ENCODE peak calls at places on chromosomes 2 and 18, in six cellular contexts. V, F, P, D, B and K are unnamed samples.

GRCh38 chr2:98040331-98040939 is 44.7 kb upstream of the TMEM131 start:
- DNase-seq in F (no peak), P (no peak), V (no peak), D (no peak), B (no peak), K (no peak)

GRCh38 chr2:30037016-30037415 is 109.8 kb upstream of the YPEL5 start:
- DNase-seq in V (no peak), D (no peak), F (no peak), P (no peak), B (no peak), K (no peak)

GRCh38 chr2:96913398-96914202 is 43.7 kb upstream of the SEMA4C start:
- DNase-seq in B (no peak), V (peak), F (no peak), D (no peak), P (no peak), K (no peak)

GRCh38 chr2:31337860-31338259 is 76.7 kb downstream of the XDH start:
- DNase-seq in B (no peak), D (peak), P (peak), F (no peak), V (no peak), K (no peak)

GRCh38 chr2:235496239-235496621 is 2.4 kb downstream of the AGAP1 start:
- DNase-seq in V (no peak), B (peak), P (peak), D (no peak), F (no peak), K (no peak)

GRCh38 chr2:200158586-200159365 is 147.7 kb upstream of the SPATS2L start:
- DNase-seq in V (no peak), B (peak), D (no peak), F (no peak), P (no peak), K (no peak)

GRCh38 chr2:190563109-190563508 is 28.6 kb upstream of the NEMP2 start:
- DNase-seq in F (no peak), D (no peak), P (no peak), B (no peak), V (no peak), K (no peak)

GRCh38 chr2:134693359-134694330 is 25.2 kb downstream of the TMEM163 start:
- DNase-seq in V (no peak), B (no peak), D (no peak), P (no peak), F (no peak), K (no peak)

GRCh38 chr2:85862426-85862825 is 26.4 kb downstream of the ST3GAL5 start:
- DNase-seq in V (no peak), B (no peak), F (no peak), P (no peak), D (no peak), K (no peak)

GRCh38 chr2:25204190-25204838 is 35.9 kb upstream of the POMC start:
- DNase-seq in P (no peak), B (peak), V (peak), D (no peak), F (no peak), K (no peak)

GRCh38 chr2:155546715-155547555 is 785.6 kb downstream of the NR4A2 start:
- DNase-seq in V (no peak), F (no peak), D (no peak), B (no peak), P (no peak), K (no peak)

DNA sequence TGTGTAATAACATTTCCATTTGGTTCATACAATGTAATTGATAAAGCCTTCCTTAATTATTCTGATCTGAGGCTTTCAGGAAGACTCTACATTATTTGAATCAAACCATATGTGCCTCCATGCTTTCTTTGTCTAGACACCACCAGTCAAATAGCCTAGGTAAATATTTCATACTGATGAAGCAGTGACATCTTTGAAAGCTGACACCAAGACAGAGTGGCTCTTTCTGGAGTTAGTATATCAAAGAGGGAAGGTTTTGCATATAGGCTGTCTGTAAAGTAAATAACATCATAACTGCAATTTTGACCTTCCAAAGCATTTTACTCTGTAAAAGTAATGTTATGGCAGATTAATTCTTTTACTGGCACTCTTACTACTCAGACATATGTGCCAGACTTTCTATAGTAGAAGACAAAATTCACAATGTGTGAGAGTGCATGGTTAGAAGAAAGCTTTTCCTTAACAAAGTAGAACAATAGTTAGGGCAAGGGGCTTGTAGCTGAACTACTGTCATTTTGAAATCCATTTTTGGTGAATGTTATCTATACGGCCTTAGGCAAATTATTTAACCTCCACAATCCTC is 177.3 kb downstream of the ERBB4 start:
- DNase-seq in V (no peak), B (no peak), D (no peak), F (no peak), P (no peak), K (no peak)
- TF ChIP-seq CTCF in V (no peak), B (no peak), D (no peak), F (no peak), P (no peak), K (no peak)

DNA sequence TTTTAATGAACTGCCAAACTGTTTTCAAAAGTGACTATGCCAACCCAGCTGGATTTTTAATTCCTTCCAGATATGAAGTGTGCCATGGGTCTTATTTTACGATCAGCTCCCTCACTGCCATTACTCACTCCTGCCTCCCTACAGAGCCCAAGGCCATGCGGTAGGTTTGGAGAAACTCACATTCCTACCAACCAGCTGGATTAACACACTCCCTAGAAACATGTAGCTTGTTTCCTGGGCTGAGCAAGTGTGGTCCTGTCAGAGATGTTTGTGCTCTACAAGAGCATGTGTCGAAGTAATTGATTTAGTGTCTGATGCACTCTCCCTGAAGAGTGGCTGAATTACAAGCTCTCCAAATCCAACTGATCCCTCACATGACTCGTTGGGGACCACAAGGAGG is 82.5 kb downstream of the SPP2 start:
- DNase-seq in B (no peak), D (peak), V (no peak), F (peak), P (peak), K (no peak)
- TF ChIP-seq CTCF in B (no peak), D (no peak), V (no peak), F (no peak), P (no peak), K (no peak)

DNA sequence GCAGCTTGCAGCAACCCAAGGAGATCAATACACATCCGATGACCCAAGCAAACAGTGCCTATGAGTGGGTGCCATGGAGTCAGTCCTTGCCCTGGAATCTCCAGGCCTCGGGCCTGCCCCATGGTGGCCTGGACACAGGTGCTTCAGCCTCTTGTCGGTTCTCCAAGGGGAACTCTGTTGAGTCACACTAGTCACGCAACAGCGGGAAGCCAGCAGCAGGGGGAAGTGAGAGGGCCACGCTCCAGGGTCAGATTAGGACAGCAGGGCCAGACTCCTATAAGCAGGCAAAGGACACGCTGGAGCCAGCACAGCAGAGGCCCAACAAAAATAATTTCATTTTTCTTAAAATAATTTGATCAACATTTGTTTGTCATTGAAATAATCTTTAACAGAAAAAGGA is 16.6 kb upstream of the ARMC9 start:
- DNase-seq in V (peak), P (peak), D (peak), B (peak), F (no peak), K (no peak)
- TF ChIP-seq CTCF in V (no peak), P (no peak), D (no peak), B (no peak), F (no peak), K (no peak)

GRCh38 chr18:25133879-25134278 is 218.1 kb downstream of the ZNF521 start:
- DNase-seq in D (no peak), V (no peak), P (no peak), B (no peak), F (no peak), K (no peak)

GRCh38 chr18:25136416-25137132 is 215.4 kb downstream of the ZNF521 start:
- DNase-seq in V (no peak), F (no peak), D (no peak), P (peak), B (no peak), K (no peak)

GRCh38 chr18:25132786-25133496 is 219.0 kb downstream of the ZNF521 start:
- DNase-seq in V (no peak), D (no peak), P (no peak), B (no peak), F (no peak), K (no peak)

GRCh38 chr18:25137133-25137472 is 214.9 kb downstream of the ZNF521 start:
- DNase-seq in B (no peak), V (no peak), D (no peak), P (no peak), F (no peak), K (no peak)

GRCh38 chr18:25134858-25135257 is 217.1 kb downstream of the ZNF521 start:
- DNase-seq in V (no peak), P (no peak), B (no peak), F (no peak), D (no peak), K (no peak)
- TF ChIP-seq CTCF in V (no peak), P (no peak), B (no peak), F (no peak), D (no peak), K (no peak)

GRCh38 chr2:188512456-188512855 is 220.8 kb downstream of the GULP1 start:
- DNase-seq in V (peak), P (peak), D (peak), F (no peak), B (no peak), K (no peak)
- TF ChIP-seq CTCF in V (no peak), P (peak), D (peak), F (peak), B (peak), K (peak)

GRCh38 chr2:74576830-74577229 is 22.3 kb downstream of the DOK1 start:
- DNase-seq in D (peak), V (no peak), P (peak), B (no peak), F (peak), K (no peak)
- TF ChIP-seq CTCF in D (peak), V (no peak), P (no peak), B (no peak), F (no peak), K (peak)

GRCh38 chr2:186459009-186459408 is 27.1 kb upstream of the ZC3H15 start:
- DNase-seq in D (peak), V (no peak), P (peak), B (no peak), F (no peak), K (no peak)
- TF ChIP-seq CTCF in D (no peak), V (no peak), P (peak), B (peak), F (no peak), K (peak)